ENCODE peak calls at places on chromosomes 6 and 20, in eight cellular contexts. Z is T-cell, G is amniotic epithelial cell, V is H9, M is tibial nerve, U is NCI-H69, F is ecto neural progenitor cell, X is AG08395. L is an unnamed sample.
A peak's percentile ranks its signal among the peaks of the same experiment; 100 is the strongest.

GRCh38 chr6:114007451-114007953 is 36.6 kb upstream of the HDAC2 start:
- DNase-seq in Z (no peak), G (no peak), V (no peak), M (no peak), U (no peak), F (no peak), X (no peak), L (no peak)

GRCh38 chr6:291697-292505 is at the start of gene DUSP22:
- DNase-seq in Z (peak; percentile 72), G (peak; percentile 78), V (peak; percentile 82), M (peak; percentile 73), U (no peak), F (peak; percentile 91), X (peak; percentile 100), L (peak; percentile 93)

GRCh38 chr6:61649845-61650244 is 636.2 kb downstream of the KHDRBS2 start:
- DNase-seq in Z (no peak), G (no peak), V (no peak), M (no peak), U (no peak), F (no peak), X (no peak), L (no peak)

GRCh38 chr6:118652051-118652699 is 784 bp upstream of the CEP85L start:
- DNase-seq in Z (no peak), G (no peak), V (peak; percentile 53), M (no peak), U (peak; percentile 69), F (no peak), X (no peak), L (no peak)

GRCh38 chr6:6686748-6687601 is 98.5 kb downstream of the LY86 start:
- DNase-seq in Z (peak; percentile 12), G (peak; percentile 81), V (peak; percentile 99), M (no peak), U (peak; percentile 100), F (peak; percentile 97), X (no peak), L (peak; percentile 98)

GRCh38 chr6:112780498-112781096 is 433.5 kb downstream of the RFPL4B start:
- DNase-seq in Z (no peak), G (peak; percentile 77), V (peak; percentile 66), M (peak; percentile 80), U (peak; percentile 71), F (peak; percentile 75), X (peak; percentile 76), L (peak; percentile 45)

GRCh38 chr6:154302111-154302752 is 54.4 kb downstream of the IPCEF1 start:
- DNase-seq in Z (no peak), G (peak; percentile 91), V (no peak), M (no peak), U (no peak), F (no peak), X (peak; percentile 49), L (no peak)

GRCh38 chr6:147205690-147206600 is 1.7 kb downstream of the STXBP5 start:
- DNase-seq in Z (no peak), G (peak; percentile 54), V (no peak), M (no peak), U (peak; percentile 75), F (no peak), X (peak; percentile 8), L (no peak)

GRCh38 chr6:158751842-158752424 is 67.2 kb downstream of the EZR start:
- DNase-seq in Z (no peak), G (no peak), V (no peak), M (no peak), U (peak; percentile 29), F (no peak), X (no peak), L (no peak)

GRCh38 chr6:134080171-134080795 is 27.9 kb upstream of the SLC2A12 start:
- DNase-seq in Z (no peak), G (peak; percentile 82), V (no peak), M (no peak), U (peak; percentile 76), F (no peak), X (no peak), L (no peak)

GRCh38 chr20:3614509-3614908 is 48.7 kb downstream of the GFRA4 start:
- DNase-seq in Z (no peak), G (no peak), V (no peak), M (no peak), U (no peak), F (no peak), X (no peak), L (no peak)

GRCh38 chr6:7825986-7826385 is 84.6 kb downstream of the TXNDC5 start:
- DNase-seq in Z (no peak), G (no peak), V (no peak), M (no peak), U (no peak), F (no peak), X (no peak), L (no peak)

GRCh38 chr6:13216236-13216933 is 112.0 kb downstream of the TBC1D7 start:
- DNase-seq in Z (no peak), G (no peak), V (no peak), M (no peak), U (peak; percentile 89), F (no peak), X (no peak), L (no peak)

GRCh38 chr20:25197173-25197869 is 1.8 kb downstream of the ENTPD6 start:
- DNase-seq in Z (peak; percentile 13), G (no peak), V (no peak), M (no peak), U (peak; percentile 49), F (no peak), X (no peak), L (no peak)

GRCh38 chr20:55160022-55160421 is 684.6 kb downstream of the DOK5 start:
- DNase-seq in Z (no peak), G (no peak), V (no peak), M (no peak), U (peak; percentile 65), F (no peak), X (no peak), L (no peak)

GRCh38 chr20:14986026-14986655 is 648.7 kb upstream of the FLRT3 start:
- DNase-seq in Z (no peak), G (peak; percentile 56), V (no peak), M (no peak), U (peak; percentile 80), F (no peak), X (no peak), L (peak; percentile 84)

GRCh38 chr6:63799813-63800212 is 164.2 kb downstream of the PHF3 start:
- DNase-seq in Z (no peak), G (no peak), V (no peak), M (no peak), U (peak; percentile 15), F (no peak), X (no peak), L (no peak)

GRCh38 chr6:32854376-32855178 is 585 bp downstream of the PSMB9 start:
- DNase-seq in Z (no peak), G (peak; percentile 31), V (no peak), M (peak; percentile 38), U (no peak), F (no peak), X (peak; percentile 42), L (peak; percentile 61)

GRCh38 chr20:8874437-8874836 is 194.4 kb upstream of the PLCB4 start:
- DNase-seq in Z (no peak), G (no peak), V (no peak), M (no peak), U (no peak), F (no peak), X (no peak), L (no peak)

GRCh38 chr6:138957484-138957883 is 30.6 kb downstream of the REPS1 start:
- DNase-seq in Z (no peak), G (no peak), V (no peak), M (no peak), U (peak; percentile 60), F (no peak), X (peak; percentile 4), L (no peak)

GRCh38 chr6:143139239-143139784 is 78.6 kb downstream of the AIG1 start:
- DNase-seq in Z (no peak), G (no peak), V (no peak), M (no peak), U (no peak), F (no peak), X (no peak), L (no peak)

GRCh38 chr6:29743568-29743967 is 20.3 kb downstream of the HLA-F start:
- DNase-seq in Z (no peak), G (no peak), V (no peak), M (no peak), U (no peak), F (no peak), X (no peak), L (no peak)

GRCh38 chr20:47620808-47621805 is 119.4 kb downstream of the NCOA3 start:
- DNase-seq in Z (no peak), G (peak; percentile 70), V (no peak), M (peak; percentile 34), U (peak; percentile 51), F (no peak), X (peak; percentile 36), L (no peak)

GRCh38 chr6:159106627-159107241 is 61.9 kb upstream of the TAGAP start:
- DNase-seq in Z (peak; percentile 98), G (peak; percentile 68), V (peak; percentile 83), M (peak; percentile 73), U (peak; percentile 8), F (no peak), X (peak; percentile 67), L (peak; percentile 75)

GRCh38 chr6:135722182-135722581 is 129.3 kb upstream of the PDE7B start:
- DNase-seq in Z (no peak), G (no peak), V (no peak), M (no peak), U (no peak), F (no peak), X (no peak), L (no peak)

GRCh38 chr6:105881608-105882007 is 204.5 kb upstream of the PRDM1 start:
- DNase-seq in Z (no peak), G (no peak), V (no peak), M (no peak), U (no peak), F (no peak), X (no peak), L (no peak)

GRCh38 chr20:41774291-41774690 is 156.1 kb upstream of the CHD6 start:
- DNase-seq in Z (no peak), G (no peak), V (no peak), M (no peak), U (no peak), F (no peak), X (no peak), L (no peak)

GRCh38 chr6:141580988-141581387 is 551.7 kb upstream of the GJE1 start:
- DNase-seq in Z (no peak), G (peak; percentile 71), V (no peak), M (no peak), U (no peak), F (no peak), X (peak; percentile 71), L (no peak)

GRCh38 chr6:168043848-168044415 is 35.1 kb downstream of the FRMD1 start:
- DNase-seq in Z (no peak), G (no peak), V (no peak), M (no peak), U (no peak), F (no peak), X (no peak), L (no peak)

GRCh38 chr6:44480097-44480539 is 92.6 kb downstream of the CDC5L start:
- DNase-seq in Z (no peak), G (no peak), V (no peak), M (no peak), U (no peak), F (no peak), X (no peak), L (no peak)

L was measured in lower lobe of right lung.